ENCODE peak calls at places on chromosomes 7 and 10, in five cellular contexts. C is HepG2, Q is A549, A is GM12878, V is H1. I is an unnamed sample.

GRCh38 chr7:148944935-148945934 is 61.1 kb upstream of the EZH2 start:
- DNase-seq in A (no peak), C (no peak), Q (peak; percentile 23), V (no peak), I (no peak)

GRCh38 chr10:87692956-87693484 is 33.3 kb downstream of the PAPSS2 start:
- DNase-seq in C (no peak), A (no peak), Q (no peak), V (no peak), I (no peak)

GRCh38 chr7:108181073-108181985 is 51.2 kb upstream of the LAMB4 start:
- DNase-seq in Q (peak; percentile 73), V (peak; percentile 64), A (peak; percentile 28), C (peak; percentile 43), I (peak; percentile 75)

GRCh38 chr10:113381906-113382562 is 170.8 kb upstream of the HABP2 start:
- DNase-seq in C (no peak), Q (no peak), A (no peak), V (no peak), I (no peak)

GRCh38 chr7:141675431-141676210 is 26.3 kb downstream of the DENND11 start:
- DNase-seq in A (no peak), V (no peak), C (no peak), Q (no peak), I (no peak)

GRCh38 chr10:10780746-10781145 is 236.9 kb upstream of the CELF2 start:
- DNase-seq in C (no peak), V (no peak), A (no peak), Q (no peak), I (no peak)

GRCh38 chr10:29998142-29998808 is 61.1 kb downstream of the JCAD start:
- DNase-seq in A (peak; percentile 30), V (peak; percentile 86), C (peak; percentile 71), Q (peak; percentile 86), I (peak; percentile 69)

GRCh38 chr7:158838238-158838637 is 8.9 kb upstream of the ESYT2 start:
- DNase-seq in A (no peak), C (no peak), V (no peak), Q (no peak), I (no peak)

GRCh38 chr7:20407585-20408466 is 77.1 kb downstream of the ITGB8 start:
- DNase-seq in C (no peak), V (no peak), Q (peak; percentile 9), A (no peak), I (no peak)

GRCh38 chr7:100719523-100720319 is 547 bp upstream of the EPO start:
- DNase-seq in C (peak; percentile 75), A (no peak), V (no peak), Q (peak; percentile 64), I (no peak)

GRCh38 chr7:100721505-100721812 is 1.2 kb downstream of the EPO start:
- DNase-seq in Q (no peak), V (no peak), C (no peak), A (no peak), I (no peak)

GRCh38 chr7:100722480-100723212 is 2.4 kb downstream of the EPO start:
- DNase-seq in Q (no peak), C (no peak), A (no peak), V (no peak), I (no peak)

GRCh38 chr7:100720645-100721504 is 607 bp downstream of the EPO start:
- DNase-seq in C (peak; percentile 35), A (no peak), V (peak; percentile 63), Q (no peak), I (peak; percentile 36)

GRCh38 chr7:100720320-100720644 is at the start of gene EPO:
- DNase-seq in Q (no peak), V (peak; percentile 52), A (no peak), C (no peak), I (peak; percentile 39)
- TF ChIP-seq HDAC2 in Q (no peak), V (no peak), A (no peak), C (no peak), I (no peak)

GRCh38 chr7:134372858-134373257 is 56.1 kb upstream of the SLC35B4 start:
- DNase-seq in Q (no peak), A (no peak), V (no peak), C (no peak), I (no peak)

GRCh38 chr7:134374291-134374690 is 57.6 kb upstream of the SLC35B4 start:
- DNase-seq in V (no peak), C (peak; percentile 66), A (no peak), Q (no peak), I (no peak)

GRCh38 chr7:134370135-134370534 is 53.4 kb upstream of the SLC35B4 start:
- DNase-seq in C (no peak), Q (no peak), A (no peak), V (no peak), I (no peak)

GRCh38 chr7:134368851-134369533 is 52.3 kb upstream of the SLC35B4 start:
- DNase-seq in C (peak; percentile 87), A (no peak), Q (peak; percentile 97), V (no peak), I (no peak)

DNA sequence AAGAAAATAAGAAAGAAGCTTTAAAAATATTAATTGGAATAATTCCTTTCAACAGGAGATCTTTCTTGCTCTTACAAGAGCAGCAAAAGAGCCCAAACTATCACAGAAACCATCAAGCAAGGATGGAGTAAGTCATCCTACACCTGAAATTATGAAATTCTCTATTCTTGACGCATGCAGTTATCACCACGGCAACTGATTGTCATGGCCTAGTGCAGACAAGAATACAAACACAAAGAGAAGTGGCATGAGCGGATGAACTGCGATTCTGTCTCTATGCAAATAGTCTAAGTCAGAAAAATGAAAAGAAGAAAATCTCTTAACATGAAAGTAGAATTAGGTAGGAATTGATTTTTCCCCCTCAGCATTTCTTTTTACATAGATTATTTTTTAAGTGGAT is 54.8 kb upstream of the SLC35B4 start:
- DNase-seq in V (no peak), C (no peak), A (no peak), Q (peak; percentile 55), I (no peak)
- TF ChIP-seq HDAC2 in V (no peak), C (no peak), A (no peak), Q (no peak), I (no peak)

GRCh38 chr7:35605760-35606159 is 89.2 kb downstream of the HERPUD2 start:
- DNase-seq in A (no peak), V (no peak), C (no peak), Q (peak; percentile 8), I (no peak)
- TF ChIP-seq HDAC2 in A (no peak), V (no peak), C (no peak), Q (no peak), I (no peak)

GRCh38 chr10:92042541-92042940 is 119.0 kb downstream of the BTAF1 start:
- DNase-seq in A (no peak), C (no peak), Q (no peak), V (no peak), I (no peak)

DNA sequence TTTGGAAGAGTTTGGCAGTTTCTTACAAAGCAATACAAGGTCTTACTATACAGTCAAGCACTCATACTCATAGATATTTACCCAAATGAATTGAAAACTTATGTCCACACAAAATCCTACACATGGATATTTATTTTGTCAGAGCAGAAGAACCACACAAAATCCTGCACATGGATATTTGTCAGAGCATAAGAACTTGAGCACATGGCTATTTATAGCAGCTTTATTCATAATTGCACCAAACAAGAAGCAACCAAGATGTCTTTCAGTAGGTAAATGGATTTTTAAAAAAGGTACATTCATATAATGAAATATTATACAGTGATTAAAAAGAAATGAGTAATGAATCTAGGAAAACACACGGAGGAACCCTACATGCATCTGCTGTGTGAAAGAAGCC is 115.4 kb downstream of the BTAF1 start:
- DNase-seq in Q (no peak), C (no peak), A (no peak), V (no peak), I (no peak)
- TF ChIP-seq HDAC2 in Q (no peak), C (no peak), A (no peak), V (no peak), I (no peak)

GRCh38 chr7:16078076-16078952 is 343.0 kb downstream of the CRPPA start:
- DNase-seq in Q (peak; percentile 71), A (no peak), C (peak; percentile 65), V (no peak), I (peak; percentile 83)
- TF ChIP-seq HDAC2 in Q (no peak), A (no peak), C (no peak), V (no peak), I (no peak)

GRCh38 chr10:70459061-70459770 is 17.7 kb upstream of the NODAL start:
- DNase-seq in C (no peak), Q (no peak), V (no peak), A (no peak), I (no peak)
- TF ChIP-seq HDAC2 in C (no peak), Q (no peak), V (no peak), A (no peak), I (no peak)

DNA sequence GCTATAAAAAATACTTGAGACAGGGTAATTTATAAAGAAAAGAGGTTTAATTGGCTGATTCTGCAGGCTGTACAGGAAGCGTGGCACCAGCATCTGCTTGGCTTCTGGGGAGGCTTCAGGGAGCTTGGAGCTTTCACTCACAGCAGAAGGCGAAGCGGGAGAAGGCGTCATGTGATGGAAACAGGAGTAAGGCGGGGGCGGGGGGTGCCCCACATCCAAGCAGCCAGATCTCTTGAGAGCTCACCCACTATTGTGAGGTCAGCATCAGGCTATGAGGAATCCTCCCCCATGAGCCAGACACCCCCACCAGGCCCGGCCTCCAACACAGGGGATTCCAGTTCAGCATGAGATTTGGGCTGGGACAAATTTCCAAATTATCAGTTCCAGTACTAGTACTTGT is 46.2 kb downstream of the WDR37 start:
- DNase-seq in C (no peak), A (no peak), Q (no peak), V (no peak), I (no peak)
- TF ChIP-seq HDAC2 in C (no peak), A (no peak), Q (no peak), V (no peak), I (no peak)